ENCODE peak calls at places on chromosomes 12 and 14, in eight cellular contexts. One of them, this sample, is unnamed.

GRCh38 chr12:89333564-89334252 is 18.6 kb downstream of the DUSP6 start:
- DNase-seq in amygdala: no peak
- DNase-seq in A172: no peak
- DNase-seq in CD8-positive, alpha-beta memory T cell: no peak
- DNase-seq in NCI-H2171: no peak
- DNase-seq in stimulated activated CD4-positive, alpha-beta T cell treated with anti-CD3 and anti-CD28 coated beads, Interleukin-4, amount 100 ng/mL, for 1 hour: no peak
- DNase-seq in stimulated activated CD8-positive, alpha-beta memory T cell treated with anti-CD3 and anti-CD28 coated beads, Interleukin-4, amount 100 ng/mL, for 48 hours: peak; percentile 36
- DNase-seq in activated T-helper 1 cell treated with anti-CD3 and anti-CD28 coated beads, Interleukin-2, amount 50 U/mL, for 16 hours: no peak
- DNase-seq in this sample: peak; percentile 50

GRCh38 chr12:115312901-115313300 is 628.9 kb upstream of the TBX3 start:
- DNase-seq in amygdala: no peak
- DNase-seq in A172: no peak
- DNase-seq in CD8-positive, alpha-beta memory T cell: no peak
- DNase-seq in NCI-H2171: no peak
- DNase-seq in stimulated activated CD4-positive, alpha-beta T cell treated with anti-CD3 and anti-CD28 coated beads, Interleukin-4, amount 100 ng/mL, for 1 hour: no peak
- DNase-seq in stimulated activated CD8-positive, alpha-beta memory T cell treated with anti-CD3 and anti-CD28 coated beads, Interleukin-4, amount 100 ng/mL, for 48 hours: no peak
- DNase-seq in activated T-helper 1 cell treated with anti-CD3 and anti-CD28 coated beads, Interleukin-2, amount 50 U/mL, for 16 hours: no peak
- DNase-seq in this sample: no peak

GRCh38 chr14:35335388-35336092 is 43.4 kb downstream of the PSMA6 start:
- DNase-seq in amygdala: no peak
- DNase-seq in A172: peak; percentile 42
- DNase-seq in CD8-positive, alpha-beta memory T cell: no peak
- DNase-seq in NCI-H2171: no peak
- DNase-seq in stimulated activated CD4-positive, alpha-beta T cell treated with anti-CD3 and anti-CD28 coated beads, Interleukin-4, amount 100 ng/mL, for 1 hour: no peak
- DNase-seq in stimulated activated CD8-positive, alpha-beta memory T cell treated with anti-CD3 and anti-CD28 coated beads, Interleukin-4, amount 100 ng/mL, for 48 hours: no peak
- DNase-seq in activated T-helper 1 cell treated with anti-CD3 and anti-CD28 coated beads, Interleukin-2, amount 50 U/mL, for 16 hours: no peak
- DNase-seq in this sample: no peak

GRCh38 chr14:99192823-99193222 is 79.2 kb downstream of the BCL11B start:
- DNase-seq in amygdala: no peak
- DNase-seq in A172: no peak
- DNase-seq in CD8-positive, alpha-beta memory T cell: no peak
- DNase-seq in NCI-H2171: no peak
- DNase-seq in stimulated activated CD4-positive, alpha-beta T cell treated with anti-CD3 and anti-CD28 coated beads, Interleukin-4, amount 100 ng/mL, for 1 hour: no peak
- DNase-seq in stimulated activated CD8-positive, alpha-beta memory T cell treated with anti-CD3 and anti-CD28 coated beads, Interleukin-4, amount 100 ng/mL, for 48 hours: no peak
- DNase-seq in activated T-helper 1 cell treated with anti-CD3 and anti-CD28 coated beads, Interleukin-2, amount 50 U/mL, for 16 hours: no peak
- DNase-seq in this sample: no peak

GRCh38 chr12:48026081-48026827 is 22.0 kb upstream of the COL2A1 start:
- DNase-seq in amygdala: no peak
- DNase-seq in A172: no peak
- DNase-seq in CD8-positive, alpha-beta memory T cell: no peak
- DNase-seq in NCI-H2171: no peak
- DNase-seq in stimulated activated CD4-positive, alpha-beta T cell treated with anti-CD3 and anti-CD28 coated beads, Interleukin-4, amount 100 ng/mL, for 1 hour: no peak
- DNase-seq in stimulated activated CD8-positive, alpha-beta memory T cell treated with anti-CD3 and anti-CD28 coated beads, Interleukin-4, amount 100 ng/mL, for 48 hours: no peak
- DNase-seq in activated T-helper 1 cell treated with anti-CD3 and anti-CD28 coated beads, Interleukin-2, amount 50 U/mL, for 16 hours: no peak
- DNase-seq in this sample: no peak

GRCh38 chr14:59507063-59507751 is 22.9 kb downstream of the JKAMP start:
- DNase-seq in amygdala: peak; percentile 23
- DNase-seq in A172: peak; percentile 51
- DNase-seq in CD8-positive, alpha-beta memory T cell: peak; percentile 14
- DNase-seq in NCI-H2171: peak; percentile 50
- DNase-seq in stimulated activated CD4-positive, alpha-beta T cell treated with anti-CD3 and anti-CD28 coated beads, Interleukin-4, amount 100 ng/mL, for 1 hour: peak; percentile 43
- DNase-seq in stimulated activated CD8-positive, alpha-beta memory T cell treated with anti-CD3 and anti-CD28 coated beads, Interleukin-4, amount 100 ng/mL, for 48 hours: peak; percentile 72
- DNase-seq in activated T-helper 1 cell treated with anti-CD3 and anti-CD28 coated beads, Interleukin-2, amount 50 U/mL, for 16 hours: no peak
- DNase-seq in this sample: peak; percentile 97

GRCh38 chr12:44750468-44750867 is 125.6 kb downstream of the NELL2 start:
- DNase-seq in amygdala: no peak
- DNase-seq in A172: no peak
- DNase-seq in CD8-positive, alpha-beta memory T cell: no peak
- DNase-seq in NCI-H2171: no peak
- DNase-seq in stimulated activated CD4-positive, alpha-beta T cell treated with anti-CD3 and anti-CD28 coated beads, Interleukin-4, amount 100 ng/mL, for 1 hour: no peak
- DNase-seq in stimulated activated CD8-positive, alpha-beta memory T cell treated with anti-CD3 and anti-CD28 coated beads, Interleukin-4, amount 100 ng/mL, for 48 hours: no peak
- DNase-seq in activated T-helper 1 cell treated with anti-CD3 and anti-CD28 coated beads, Interleukin-2, amount 50 U/mL, for 16 hours: no peak
- DNase-seq in this sample: no peak

GRCh38 chr12:57736743-57737466 is 1.6 kb downstream of the AGAP2 start:
- DNase-seq in amygdala: no peak
- DNase-seq in A172: no peak
- DNase-seq in CD8-positive, alpha-beta memory T cell: no peak
- DNase-seq in NCI-H2171: no peak
- DNase-seq in stimulated activated CD4-positive, alpha-beta T cell treated with anti-CD3 and anti-CD28 coated beads, Interleukin-4, amount 100 ng/mL, for 1 hour: no peak
- DNase-seq in stimulated activated CD8-positive, alpha-beta memory T cell treated with anti-CD3 and anti-CD28 coated beads, Interleukin-4, amount 100 ng/mL, for 48 hours: no peak
- DNase-seq in activated T-helper 1 cell treated with anti-CD3 and anti-CD28 coated beads, Interleukin-2, amount 50 U/mL, for 16 hours: no peak
- DNase-seq in this sample: peak; percentile 78

GRCh38 chr12:50201987-50202521 is 34.9 kb upstream of the CERS5 start:
- DNase-seq in amygdala: no peak
- DNase-seq in A172: peak; percentile 92
- DNase-seq in CD8-positive, alpha-beta memory T cell: no peak
- DNase-seq in NCI-H2171: no peak
- DNase-seq in stimulated activated CD4-positive, alpha-beta T cell treated with anti-CD3 and anti-CD28 coated beads, Interleukin-4, amount 100 ng/mL, for 1 hour: no peak
- DNase-seq in stimulated activated CD8-positive, alpha-beta memory T cell treated with anti-CD3 and anti-CD28 coated beads, Interleukin-4, amount 100 ng/mL, for 48 hours: no peak
- DNase-seq in activated T-helper 1 cell treated with anti-CD3 and anti-CD28 coated beads, Interleukin-2, amount 50 U/mL, for 16 hours: no peak
- DNase-seq in this sample: peak; percentile 77

GRCh38 chr14:31206536-31207286 is 882 bp downstream of the HECTD1 start:
- DNase-seq in amygdala: no peak
- DNase-seq in A172: no peak
- DNase-seq in CD8-positive, alpha-beta memory T cell: peak; percentile 69
- DNase-seq in NCI-H2171: no peak
- DNase-seq in stimulated activated CD4-positive, alpha-beta T cell treated with anti-CD3 and anti-CD28 coated beads, Interleukin-4, amount 100 ng/mL, for 1 hour: peak; percentile 58
- DNase-seq in stimulated activated CD8-positive, alpha-beta memory T cell treated with anti-CD3 and anti-CD28 coated beads, Interleukin-4, amount 100 ng/mL, for 48 hours: peak; percentile 77
- DNase-seq in activated T-helper 1 cell treated with anti-CD3 and anti-CD28 coated beads, Interleukin-2, amount 50 U/mL, for 16 hours: peak; percentile 10
- DNase-seq in this sample: peak; percentile 77

GRCh38 chr12:50104614-50105366 is 982 bp downstream of the GPD1 start:
- DNase-seq in amygdala: no peak
- DNase-seq in A172: no peak
- DNase-seq in CD8-positive, alpha-beta memory T cell: no peak
- DNase-seq in NCI-H2171: no peak
- DNase-seq in stimulated activated CD4-positive, alpha-beta T cell treated with anti-CD3 and anti-CD28 coated beads, Interleukin-4, amount 100 ng/mL, for 1 hour: no peak
- DNase-seq in stimulated activated CD8-positive, alpha-beta memory T cell treated with anti-CD3 and anti-CD28 coated beads, Interleukin-4, amount 100 ng/mL, for 48 hours: no peak
- DNase-seq in activated T-helper 1 cell treated with anti-CD3 and anti-CD28 coated beads, Interleukin-2, amount 50 U/mL, for 16 hours: no peak
- DNase-seq in this sample: no peak

GRCh38 chr12:115030017-115030416 is 346.0 kb upstream of the TBX3 start:
- DNase-seq in amygdala: no peak
- DNase-seq in A172: no peak
- DNase-seq in CD8-positive, alpha-beta memory T cell: no peak
- DNase-seq in NCI-H2171: no peak
- DNase-seq in stimulated activated CD4-positive, alpha-beta T cell treated with anti-CD3 and anti-CD28 coated beads, Interleukin-4, amount 100 ng/mL, for 1 hour: no peak
- DNase-seq in stimulated activated CD8-positive, alpha-beta memory T cell treated with anti-CD3 and anti-CD28 coated beads, Interleukin-4, amount 100 ng/mL, for 48 hours: no peak
- DNase-seq in activated T-helper 1 cell treated with anti-CD3 and anti-CD28 coated beads, Interleukin-2, amount 50 U/mL, for 16 hours: no peak
- DNase-seq in this sample: no peak

GRCh38 chr12:42144424-42145196 is at the start of gene GXYLT1:
- DNase-seq in amygdala: peak; percentile 88
- DNase-seq in A172: peak; percentile 75
- DNase-seq in CD8-positive, alpha-beta memory T cell: peak; percentile 75
- DNase-seq in NCI-H2171: peak; percentile 82
- DNase-seq in stimulated activated CD4-positive, alpha-beta T cell treated with anti-CD3 and anti-CD28 coated beads, Interleukin-4, amount 100 ng/mL, for 1 hour: peak; percentile 81
- DNase-seq in stimulated activated CD8-positive, alpha-beta memory T cell treated with anti-CD3 and anti-CD28 coated beads, Interleukin-4, amount 100 ng/mL, for 48 hours: peak; percentile 89
- DNase-seq in activated T-helper 1 cell treated with anti-CD3 and anti-CD28 coated beads, Interleukin-2, amount 50 U/mL, for 16 hours: peak; percentile 52
- DNase-seq in this sample: peak; percentile 98

GRCh38 chr12:10454531-10454930 is 1.4 kb upstream of the KLRC1 start:
- DNase-seq in amygdala: no peak
- DNase-seq in A172: no peak
- DNase-seq in CD8-positive, alpha-beta memory T cell: no peak
- DNase-seq in NCI-H2171: no peak
- DNase-seq in stimulated activated CD4-positive, alpha-beta T cell treated with anti-CD3 and anti-CD28 coated beads, Interleukin-4, amount 100 ng/mL, for 1 hour: no peak
- DNase-seq in stimulated activated CD8-positive, alpha-beta memory T cell treated with anti-CD3 and anti-CD28 coated beads, Interleukin-4, amount 100 ng/mL, for 48 hours: no peak
- DNase-seq in activated T-helper 1 cell treated with anti-CD3 and anti-CD28 coated beads, Interleukin-2, amount 50 U/mL, for 16 hours: no peak
- DNase-seq in this sample: no peak

GRCh38 chr12:111304642-111305071 is 64.2 kb downstream of the PHETA1 start:
- DNase-seq in amygdala: no peak
- DNase-seq in A172: peak; percentile 18
- DNase-seq in CD8-positive, alpha-beta memory T cell: no peak
- DNase-seq in NCI-H2171: no peak
- DNase-seq in stimulated activated CD4-positive, alpha-beta T cell treated with anti-CD3 and anti-CD28 coated beads, Interleukin-4, amount 100 ng/mL, for 1 hour: peak; percentile 41
- DNase-seq in stimulated activated CD8-positive, alpha-beta memory T cell treated with anti-CD3 and anti-CD28 coated beads, Interleukin-4, amount 100 ng/mL, for 48 hours: peak; percentile 79
- DNase-seq in activated T-helper 1 cell treated with anti-CD3 and anti-CD28 coated beads, Interleukin-2, amount 50 U/mL, for 16 hours: no peak
- DNase-seq in this sample: peak; percentile 94

GRCh38 chr12:104519190-104519857 is 62.6 kb downstream of the CHST11 start:
- DNase-seq in amygdala: no peak
- DNase-seq in A172: no peak
- DNase-seq in CD8-positive, alpha-beta memory T cell: peak; percentile 59
- DNase-seq in NCI-H2171: no peak
- DNase-seq in stimulated activated CD4-positive, alpha-beta T cell treated with anti-CD3 and anti-CD28 coated beads, Interleukin-4, amount 100 ng/mL, for 1 hour: no peak
- DNase-seq in stimulated activated CD8-positive, alpha-beta memory T cell treated with anti-CD3 and anti-CD28 coated beads, Interleukin-4, amount 100 ng/mL, for 48 hours: peak; percentile 57
- DNase-seq in activated T-helper 1 cell treated with anti-CD3 and anti-CD28 coated beads, Interleukin-2, amount 50 U/mL, for 16 hours: no peak
- DNase-seq in this sample: peak; percentile 34

GRCh38 chr14:103524002-103524785 is 1.6 kb upstream of the CKB start:
- DNase-seq in amygdala: no peak
- DNase-seq in A172: no peak
- DNase-seq in CD8-positive, alpha-beta memory T cell: no peak
- DNase-seq in NCI-H2171: no peak
- DNase-seq in stimulated activated CD4-positive, alpha-beta T cell treated with anti-CD3 and anti-CD28 coated beads, Interleukin-4, amount 100 ng/mL, for 1 hour: no peak
- DNase-seq in stimulated activated CD8-positive, alpha-beta memory T cell treated with anti-CD3 and anti-CD28 coated beads, Interleukin-4, amount 100 ng/mL, for 48 hours: no peak
- DNase-seq in activated T-helper 1 cell treated with anti-CD3 and anti-CD28 coated beads, Interleukin-2, amount 50 U/mL, for 16 hours: no peak
- DNase-seq in this sample: no peak

GRCh38 chr14:96905825-96906224 is 108.6 kb downstream of the VRK1 start:
- DNase-seq in amygdala: no peak
- DNase-seq in A172: no peak
- DNase-seq in CD8-positive, alpha-beta memory T cell: no peak
- DNase-seq in NCI-H2171: no peak
- DNase-seq in stimulated activated CD4-positive, alpha-beta T cell treated with anti-CD3 and anti-CD28 coated beads, Interleukin-4, amount 100 ng/mL, for 1 hour: no peak
- DNase-seq in stimulated activated CD8-positive, alpha-beta memory T cell treated with anti-CD3 and anti-CD28 coated beads, Interleukin-4, amount 100 ng/mL, for 48 hours: no peak
- DNase-seq in activated T-helper 1 cell treated with anti-CD3 and anti-CD28 coated beads, Interleukin-2, amount 50 U/mL, for 16 hours: no peak
- DNase-seq in this sample: no peak

GRCh38 chr12:64147860-64148259 is 74.2 kb downstream of the KICS2 start:
- DNase-seq in amygdala: no peak
- DNase-seq in A172: no peak
- DNase-seq in CD8-positive, alpha-beta memory T cell: no peak
- DNase-seq in NCI-H2171: no peak
- DNase-seq in stimulated activated CD4-positive, alpha-beta T cell treated with anti-CD3 and anti-CD28 coated beads, Interleukin-4, amount 100 ng/mL, for 1 hour: no peak
- DNase-seq in stimulated activated CD8-positive, alpha-beta memory T cell treated with anti-CD3 and anti-CD28 coated beads, Interleukin-4, amount 100 ng/mL, for 48 hours: no peak
- DNase-seq in activated T-helper 1 cell treated with anti-CD3 and anti-CD28 coated beads, Interleukin-2, amount 50 U/mL, for 16 hours: no peak
- DNase-seq in this sample: no peak

GRCh38 chr14:105392161-105393090 is 5.9 kb upstream of the TEX22 start:
- DNase-seq in amygdala: no peak
- DNase-seq in A172: no peak
- DNase-seq in CD8-positive, alpha-beta memory T cell: no peak
- DNase-seq in NCI-H2171: no peak
- DNase-seq in stimulated activated CD4-positive, alpha-beta T cell treated with anti-CD3 and anti-CD28 coated beads, Interleukin-4, amount 100 ng/mL, for 1 hour: no peak
- DNase-seq in stimulated activated CD8-positive, alpha-beta memory T cell treated with anti-CD3 and anti-CD28 coated beads, Interleukin-4, amount 100 ng/mL, for 48 hours: no peak
- DNase-seq in activated T-helper 1 cell treated with anti-CD3 and anti-CD28 coated beads, Interleukin-2, amount 50 U/mL, for 16 hours: no peak
- DNase-seq in this sample: no peak

GRCh38 chr12:64104376-64104775 is 117.7 kb downstream of the KICS2 start:
- DNase-seq in amygdala: no peak
- DNase-seq in A172: peak; percentile 83
- DNase-seq in CD8-positive, alpha-beta memory T cell: no peak
- DNase-seq in NCI-H2171: no peak
- DNase-seq in stimulated activated CD4-positive, alpha-beta T cell treated with anti-CD3 and anti-CD28 coated beads, Interleukin-4, amount 100 ng/mL, for 1 hour: no peak
- DNase-seq in stimulated activated CD8-positive, alpha-beta memory T cell treated with anti-CD3 and anti-CD28 coated beads, Interleukin-4, amount 100 ng/mL, for 48 hours: no peak
- DNase-seq in activated T-helper 1 cell treated with anti-CD3 and anti-CD28 coated beads, Interleukin-2, amount 50 U/mL, for 16 hours: no peak
- DNase-seq in this sample: no peak

GRCh38 chr14:106694638-106695393 is 1168.4 kb downstream of the TMEM121 start:
- DNase-seq in amygdala: no peak
- DNase-seq in A172: no peak
- DNase-seq in CD8-positive, alpha-beta memory T cell: peak; percentile 66
- DNase-seq in NCI-H2171: no peak
- DNase-seq in stimulated activated CD4-positive, alpha-beta T cell treated with anti-CD3 and anti-CD28 coated beads, Interleukin-4, amount 100 ng/mL, for 1 hour: peak; percentile 77
- DNase-seq in stimulated activated CD8-positive, alpha-beta memory T cell treated with anti-CD3 and anti-CD28 coated beads, Interleukin-4, amount 100 ng/mL, for 48 hours: peak; percentile 85
- DNase-seq in activated T-helper 1 cell treated with anti-CD3 and anti-CD28 coated beads, Interleukin-2, amount 50 U/mL, for 16 hours: no peak
- DNase-seq in this sample: no peak

GRCh38 chr12:49954863-49955830 is 4.6 kb downstream of the AQP2 start:
- DNase-seq in amygdala: no peak
- DNase-seq in A172: no peak
- DNase-seq in CD8-positive, alpha-beta memory T cell: no peak
- DNase-seq in NCI-H2171: no peak
- DNase-seq in stimulated activated CD4-positive, alpha-beta T cell treated with anti-CD3 and anti-CD28 coated beads, Interleukin-4, amount 100 ng/mL, for 1 hour: no peak
- DNase-seq in stimulated activated CD8-positive, alpha-beta memory T cell treated with anti-CD3 and anti-CD28 coated beads, Interleukin-4, amount 100 ng/mL, for 48 hours: no peak
- DNase-seq in activated T-helper 1 cell treated with anti-CD3 and anti-CD28 coated beads, Interleukin-2, amount 50 U/mL, for 16 hours: no peak
- DNase-seq in this sample: peak; percentile 81